ENCODE peak calls at places on chromosomes 11 and 22, in five cellular contexts. E, N, T, W and X are unnamed samples.

GRCh38 chr22:49869855-49870712 is 16.4 kb downstream of the ZBED4 start:
- DNase-seq in E (no peak), W (no peak), T (no peak), N (peak), X (no peak)

GRCh38 chr22:50398698-50399648 is 55.8 kb downstream of the PPP6R2 start:
- DNase-seq in N (no peak), W (no peak), E (no peak), T (no peak), X (no peak)

GRCh38 chr11:67178878-67179277 is 59.8 kb downstream of the KDM2A start:
- DNase-seq in N (no peak), T (peak), E (no peak), W (no peak), X (no peak)

GRCh38 chr11:66002648-66003225 is 434 bp downstream of the BANF1 start:
- DNase-seq in T (no peak), E (no peak), N (no peak), W (peak), X (no peak)

GRCh38 chr22:20096574-20097420 is 16.8 kb downstream of the DGCR8 start:
- DNase-seq in N (no peak), W (no peak), E (no peak), T (no peak), X (no peak)

GRCh38 chr22:27405672-27406388 is 395.7 kb downstream of the MN1 start:
- DNase-seq in T (no peak), E (no peak), W (no peak), N (peak), X (peak)

GRCh38 chr11:87443707-87444106 is 406.0 kb downstream of the TMEM135 start:
- DNase-seq in T (no peak), N (no peak), E (no peak), W (no peak), X (no peak)

GRCh38 chr11:45748801-45749200 is 56.1 kb upstream of the SLC35C1 start:
- DNase-seq in N (no peak), E (no peak), W (no peak), T (no peak), X (no peak)

GRCh38 chr11:99015634-99016454 is 4.9 kb upstream of the CNTN5 start:
- DNase-seq in E (no peak), W (no peak), N (peak), T (peak), X (peak)

GRCh38 chr11:44010789-44011251 is 37.0 kb upstream of the ACCSL start:
- DNase-seq in E (no peak), W (no peak), T (no peak), N (no peak), X (no peak)

GRCh38 chr11:112780351-112781043 is 180.7 kb upstream of the NCAM1 start:
- DNase-seq in N (no peak), E (no peak), W (no peak), T (no peak), X (no peak)

GRCh38 chr11:103730151-103730940 is 306.1 kb upstream of the DDI1 start:
- DNase-seq in W (no peak), T (peak), E (no peak), N (no peak), X (no peak)

GRCh38 chr11:65811764-65812475 is 21.8 kb upstream of the SNX32 start:
- DNase-seq in E (no peak), T (no peak), N (no peak), W (no peak), X (no peak)

GRCh38 chr11:86726118-86726748 is 53.8 kb upstream of the ME3 start:
- DNase-seq in N (no peak), E (no peak), T (no peak), W (no peak), X (no peak)

GRCh38 chr11:119785131-119785530 is 56.1 kb upstream of the NECTIN1 start:
- DNase-seq in E (no peak), T (no peak), W (no peak), N (no peak), X (no peak)

GRCh38 chr11:119130662-119131061 is 9.3 kb downstream of the HINFP start:
- DNase-seq in W (no peak), N (no peak), E (no peak), T (no peak), X (no peak)

GRCh38 chr11:48013269-48013901 is 33.0 kb downstream of the PTPRJ start:
- DNase-seq in T (no peak), N (no peak), E (no peak), W (peak), X (peak)

GRCh38 chr11:124405611-124406010 is 6.8 kb upstream of the OR8B3 start:
- DNase-seq in W (no peak), E (no peak), N (no peak), T (no peak), X (no peak)

GRCh38 chr11:44434191-44434590 is 124.3 kb upstream of the ALX4 start:
- DNase-seq in N (no peak), W (no peak), E (no peak), T (no peak), X (no peak)

GRCh38 chr22:42611076-42611475 is 3.6 kb downstream of the POLDIP3 start:
- DNase-seq in T (no peak), N (no peak), W (no peak), E (no peak), X (no peak)

GRCh38 chr11:44654596-44654995 is 72.2 kb upstream of the TSPAN18 start:
- DNase-seq in W (no peak), T (no peak), E (no peak), N (no peak), X (no peak)

GRCh38 chr11:134032501-134033091 is 36.3 kb upstream of the JAM3 start:
- DNase-seq in N (no peak), W (no peak), T (no peak), E (no peak), X (no peak)

GRCh38 chr11:64285885-64286800 is 495 bp downstream of the GPR137 start:
- DNase-seq in W (no peak), E (no peak), T (no peak), N (no peak), X (peak)

GRCh38 chr22:45997775-45998637 is 21.0 kb upstream of the WNT7B start:
- DNase-seq in N (no peak), T (no peak), E (no peak), W (no peak), X (no peak)

GRCh38 chr11:73978576-73979086 is 4.0 kb downstream of the UCP2 start:
- DNase-seq in T (no peak), N (no peak), W (no peak), E (no peak), X (no peak)

GRCh38 chr11:43969543-43969942 is 27.1 kb downstream of the C11orf96 start:
- DNase-seq in N (no peak), T (no peak), E (no peak), W (no peak), X (no peak)

GRCh38 chr22:40347300-40347699 is 1.0 kb downstream of the ADSL start:
- DNase-seq in E (no peak), T (no peak), W (no peak), N (no peak), X (peak)

GRCh38 chr22:39264344-39265116 is 19.7 kb upstream of the PDGFB start:
- DNase-seq in N (peak), E (no peak), T (no peak), W (no peak), X (no peak)

GRCh38 chr22:39266398-39267030 is 21.7 kb upstream of the PDGFB start:
- DNase-seq in E (no peak), W (no peak), N (no peak), T (no peak), X (peak)

GRCh38 chr22:28208036-28208435 is 289.0 kb upstream of the PITPNB start:
- DNase-seq in E (no peak), N (no peak), T (no peak), W (no peak), X (no peak)

GRCh38 chr11:102560555-102561011 is 30.0 kb upstream of the MMP7 start:
- DNase-seq in N (peak), E (peak), T (peak), W (no peak), X (peak)

GRCh38 chr22:40238425-40239344 is 61.0 kb downstream of the TNRC6B start:
- DNase-seq in E (no peak), T (peak), N (no peak), W (no peak), X (no peak)

GRCh38 chr11:35357893-35358292 is 61.5 kb downstream of the SLC1A2 start:
- DNase-seq in N (no peak), E (no peak), T (no peak), W (no peak), X (no peak)

GRCh38 chr11:102360681-102361080 is 13.7 kb downstream of the BIRC2 start:
- DNase-seq in W (no peak), E (no peak), N (no peak), T (no peak), X (no peak)